ENCODE peak calls at places on chromosomes 1 and 21, in four cellular contexts. S is H4; Y is activated naive CD4-positive, alpha-beta T cell; A is endothelial cell. W is an unnamed sample.

GRCh38 chr1:84887261-84887934 is 5.6 kb downstream of the LPAR3 start:
- DNase-seq in A (no peak), Y (no peak), S (no peak), W (no peak)

GRCh38 chr1:12196641-12197482 is 30.1 kb downstream of the TNFRSF1B start:
- DNase-seq in S (no peak), Y (no peak), A (no peak), W (no peak)

GRCh38 chr1:199283814-199284213 is 645.0 kb downstream of the PTPRC start:
- DNase-seq in S (no peak), A (no peak), Y (no peak), W (no peak)

GRCh38 chr1:17545354-17545753 is 5.9 kb downstream of the ARHGEF10L start:
- DNase-seq in A (no peak), Y (no peak), S (peak; percentile 54), W (no peak)

GRCh38 chr1:44694863-44695478 is 20.5 kb downstream of the ARMH1 start:
- DNase-seq in S (no peak), Y (no peak), A (no peak), W (no peak)

GRCh38 chr1:117985973-117986372 is 56.4 kb downstream of the WDR3 start:
- DNase-seq in Y (no peak), S (no peak), A (no peak), W (no peak)

GRCh38 chr1:8027748-8028631 is 1.9 kb upstream of the ERRFI1 start:
- DNase-seq in Y (no peak), A (no peak), S (peak; percentile 75), W (no peak)

GRCh38 chr21:45877821-45878469 is 103.6 kb upstream of the COL6A1 start:
- DNase-seq in S (peak; percentile 85), A (no peak), Y (no peak), W (no peak)

GRCh38 chr1:92298573-92299476 is at the start of the genes GLMN and RPAP2:
- DNase-seq in Y (peak; percentile 41), A (peak; percentile 79), S (peak; percentile 48), W (peak; percentile 29)

GRCh38 chr1:115883240-115883639 is 42.3 kb upstream of the NHLH2 start:
- DNase-seq in A (no peak), Y (no peak), S (no peak), W (no peak)

GRCh38 chr1:39933956-39934941 is 20.7 kb upstream of the MFSD2A start:
- DNase-seq in Y (no peak), S (peak; percentile 89), A (no peak), W (peak; percentile 88)

GRCh38 chr1:180385144-180385543 is 117.2 kb downstream of the ACBD6 start:
- DNase-seq in Y (no peak), A (no peak), S (no peak), W (no peak)

GRCh38 chr1:232369451-232369850 is 260.5 kb downstream of the SIPA1L2 start:
- DNase-seq in Y (no peak), S (no peak), A (no peak), W (no peak)

GRCh38 chr1:33349081-33349759 is 28.3 kb upstream of the A3GALT2 start:
- DNase-seq in Y (peak; percentile 16), S (no peak), A (no peak), W (no peak)

W was measured in omental fat pad.